ENCODE peak calls at places on chromosome X, in five cellular contexts. E is HS-27A, Q is GM12865, N is NT2/D1, C is non-pigmented ciliary epithelial cell. Z is an unnamed sample.

GRCh38 chrX:70470850-70471289 is 26.2 kb downstream of the DLG3 start:
- DNase-seq in Q (peak; percentile 39), N (no peak), E (no peak), C (no peak), Z (no peak)

GRCh38 chrX:147781844-147782243 is 129.9 kb upstream of the FMR1 start:
- DNase-seq in E (no peak), N (no peak), C (no peak), Q (no peak), Z (no peak)

GRCh38 chrX:41137589-41137988 is 52.3 kb downstream of the USP9X start:
- DNase-seq in C (no peak), N (no peak), E (no peak), Q (no peak), Z (peak; percentile 19)

GRCh38 chrX:1448793-1449580 is 3.7 kb downstream of the ASMTL start:
- DNase-seq in N (no peak), Q (no peak), E (no peak), C (no peak), Z (no peak)

GRCh38 chrX:149275836-149276235 is 229.3 kb downstream of the IDS start:
- DNase-seq in E (no peak), Q (no peak), N (no peak), C (no peak), Z (no peak)

GRCh38 chrX:153870288-153870690 is 15.7 kb downstream of the L1CAM start:
- DNase-seq in E (no peak), N (no peak), C (no peak), Q (no peak), Z (no peak)

GRCh38 chrX:21961142-21961541 is 20.6 kb downstream of the SMS start:
- DNase-seq in C (no peak), N (no peak), E (no peak), Q (no peak), Z (no peak)

GRCh38 chrX:12390301-12390700 is 252.0 kb downstream of the FRMPD4 start:
- DNase-seq in E (no peak), Q (no peak), C (no peak), N (no peak), Z (no peak)

GRCh38 chrX:57651169-57651919 is 28.7 kb downstream of the NLRP2B start:
- DNase-seq in C (no peak), Q (no peak), E (no peak), N (peak; percentile 55), Z (no peak)

GRCh38 chrX:119990409-119990994 is 47.0 kb upstream of the NKAP start:
- DNase-seq in C (no peak), N (no peak), Q (no peak), E (no peak), Z (no peak)

GRCh38 chrX:114582698-114583395 is 1.0 kb upstream of the HTR2C start:
- DNase-seq in N (no peak), C (no peak), Q (no peak), E (no peak), Z (no peak)

GRCh38 chrX:47181301-47181700 is 12.3 kb upstream of the UBA1 start:
- DNase-seq in Q (no peak), E (no peak), C (no peak), N (no peak), Z (no peak)

GRCh38 chrX:154715825-154716224 is 35.1 kb downstream of the GAB3 start:
- DNase-seq in C (no peak), Q (no peak), E (no peak), N (no peak), Z (no peak)

GRCh38 chrX:126448681-126449080 is 103.9 kb downstream of the DCAF12L1 start:
- DNase-seq in Q (no peak), E (no peak), C (no peak), N (no peak), Z (no peak)

GRCh38 chrX:3651272-3651671 is 62.2 kb downstream of the PRKX start:
- DNase-seq in N (no peak), Q (peak; percentile 18), E (no peak), C (no peak), Z (peak; percentile 24)

GRCh38 chrX:115029869-115030564 is 12.6 kb upstream of the IL13RA2 start:
- DNase-seq in Q (no peak), C (no peak), N (no peak), E (no peak), Z (no peak)

GRCh38 chrX:14027031-14027430 is 2.7 kb downstream of the GEMIN8 start:
- DNase-seq in E (no peak), Q (peak; percentile 13), N (no peak), C (no peak), Z (peak; percentile 45)

GRCh38 chrX:110194977-110195376 is 122.9 kb downstream of the AMMECR1 start:
- DNase-seq in Q (no peak), N (no peak), E (no peak), C (no peak), Z (no peak)

GRCh38 chrX:153582896-153583295 is 16.0 kb downstream of the CCNQ start:
- DNase-seq in Q (peak; percentile 80), N (no peak), C (no peak), E (no peak), Z (peak; percentile 80)

GRCh38 chrX:148784859-148785655 is 284.6 kb downstream of the AFF2 start:
- DNase-seq in C (no peak), N (peak; percentile 11), E (no peak), Q (peak; percentile 71), Z (peak; percentile 70)

GRCh38 chrX:48025561-48025960 is 18.8 kb downstream of the SPACA5 start:
- DNase-seq in C (peak; percentile 22), E (peak; percentile 35), N (peak; percentile 67), Q (peak; percentile 72), Z (peak; percentile 76)

GRCh38 chrX:41561045-41561444 is 113.9 kb downstream of the NYX start:
- DNase-seq in E (no peak), N (no peak), Q (peak; percentile 69), C (peak; percentile 71), Z (peak; percentile 8)

GRCh38 chrX:96361844-96362243 is 322.8 kb upstream of the DIAPH2 start:
- DNase-seq in Q (no peak), N (no peak), E (no peak), C (no peak), Z (no peak)

GRCh38 chrX:135974279-135974856 is 580 bp upstream of the MMGT1 start:
- DNase-seq in Q (peak; percentile 84), E (peak; percentile 1), N (no peak), C (no peak), Z (peak; percentile 75)

GRCh38 chrX:151776113-151776790 is 41.7 kb downstream of the CNGA2 start:
- DNase-seq in C (no peak), N (peak; percentile 30), E (no peak), Q (no peak), Z (no peak)

Z was measured in OCI-LY7.